ENCODE peak calls at places on chromosomes 3 and 15, in ten cellular contexts. I is fibroblast of mammary gland, T is stomach, U is heart left ventricle, J is A549, C is cardiac muscle cell, E is fibroblast of lung, K is heart right ventricle, S is WERI-Rb-1, M is GM12878. Z is an unnamed sample.

GRCh38 chr3:126963261-126964190 is 19.4 kb upstream of the PLXNA1 start:
- DNase-seq in I (no peak), T (no peak), U (peak), J (no peak), C (no peak), E (no peak), K (no peak), S (no peak), M (no peak), Z (no peak)

GRCh38 chr15:91445701-91446100 is 345.6 kb downstream of the SV2B start:
- DNase-seq in I (no peak), T (no peak), U (no peak), J (no peak), C (no peak), E (peak), K (no peak), S (no peak), M (no peak), Z (no peak)

GRCh38 chr15:68650901-68651709 is 72.3 kb downstream of the CORO2B start:
- DNase-seq in I (no peak), T (peak), U (peak), J (peak), C (peak), E (no peak), K (peak), S (peak), M (no peak), Z (no peak)

GRCh38 chr3:23294770-23295387 is 91.8 kb downstream of the UBE2E2 start:
- DNase-seq in I (no peak), T (no peak), U (no peak), J (no peak), C (no peak), E (no peak), K (no peak), S (no peak), M (no peak), Z (no peak)

GRCh38 chr3:30496496-30496966 is 109.9 kb upstream of the TGFBR2 start:
- DNase-seq in I (peak), T (no peak), U (no peak), J (no peak), C (no peak), E (peak), K (no peak), S (no peak), M (no peak), Z (peak)

GRCh38 chr3:82261013-82261412 is 499.6 kb upstream of the GBE1 start:
- DNase-seq in I (no peak), T (no peak), U (no peak), J (no peak), C (no peak), E (no peak), K (no peak), S (no peak), M (no peak), Z (no peak)

GRCh38 chr15:80095511-80095910 is 36.0 kb downstream of the ZFAND6 start:
- DNase-seq in I (no peak), T (no peak), U (no peak), J (no peak), C (no peak), E (no peak), K (no peak), S (no peak), M (no peak), Z (no peak)

GRCh38 chr3:194995922-194996321 is 275.0 kb downstream of the XXYLT1 start:
- DNase-seq in I (no peak), T (no peak), U (no peak), J (no peak), C (no peak), E (no peak), K (no peak), S (no peak), M (no peak), Z (no peak)

GRCh38 chr15:66362776-66363175 is 6.3 kb upstream of the TIPIN start:
- DNase-seq in I (no peak), T (no peak), U (no peak), J (no peak), C (no peak), E (no peak), K (no peak), S (no peak), M (no peak), Z (no peak)

GRCh38 chr3:189355481-189356201 is 183.9 kb downstream of the TPRG1 start:
- DNase-seq in I (peak), T (no peak), U (no peak), J (peak), C (no peak), E (peak), K (no peak), S (no peak), M (no peak), Z (peak)

GRCh38 chr3:115698851-115699535 is 75.7 kb downstream of the GAP43 start:
- DNase-seq in I (no peak), T (no peak), U (no peak), J (no peak), C (no peak), E (peak), K (no peak), S (no peak), M (no peak), Z (peak)

GRCh38 chr15:77440378-77440999 is 19.8 kb downstream of the HMG20A start:
- DNase-seq in I (peak), T (no peak), U (no peak), J (peak), C (no peak), E (peak), K (no peak), S (no peak), M (peak), Z (peak)

GRCh38 chr3:145900056-145900829 is 260.7 kb downstream of the PLOD2 start:
- DNase-seq in I (peak), T (no peak), U (no peak), J (no peak), C (no peak), E (no peak), K (no peak), S (no peak), M (peak), Z (no peak)

GRCh38 chr3:70989174-70989573 is 594.4 kb downstream of the FOXP1 start:
- DNase-seq in I (peak), T (no peak), U (no peak), J (no peak), C (no peak), E (peak), K (no peak), S (no peak), M (no peak), Z (peak)

GRCh38 chr15:70643783-70644125 is 119.6 kb downstream of the UACA start:
- DNase-seq in I (peak), T (no peak), U (no peak), J (peak), C (no peak), E (peak), K (no peak), S (no peak), M (no peak), Z (peak)

GRCh38 chr3:108093616-108094015 is 2.8 kb upstream of the CD47 start:
- DNase-seq in I (no peak), T (no peak), U (no peak), J (no peak), C (no peak), E (no peak), K (no peak), S (no peak), M (no peak), Z (no peak)

GRCh38 chr3:108099679-108100428 is 9.0 kb upstream of the CD47 start:
- DNase-seq in I (no peak), T (no peak), U (no peak), J (no peak), C (no peak), E (no peak), K (no peak), S (peak), M (no peak), Z (no peak)

GRCh38 chr3:108097326-108098035 is 6.7 kb upstream of the CD47 start:
- DNase-seq in I (no peak), T (no peak), U (no peak), J (no peak), C (no peak), E (no peak), K (no peak), S (no peak), M (no peak), Z (no peak)

GRCh38 chr3:108099203-108099602 is 8.4 kb upstream of the CD47 start:
- DNase-seq in I (peak), T (no peak), U (no peak), J (no peak), C (no peak), E (peak), K (no peak), S (no peak), M (no peak), Z (no peak)

DNA sequence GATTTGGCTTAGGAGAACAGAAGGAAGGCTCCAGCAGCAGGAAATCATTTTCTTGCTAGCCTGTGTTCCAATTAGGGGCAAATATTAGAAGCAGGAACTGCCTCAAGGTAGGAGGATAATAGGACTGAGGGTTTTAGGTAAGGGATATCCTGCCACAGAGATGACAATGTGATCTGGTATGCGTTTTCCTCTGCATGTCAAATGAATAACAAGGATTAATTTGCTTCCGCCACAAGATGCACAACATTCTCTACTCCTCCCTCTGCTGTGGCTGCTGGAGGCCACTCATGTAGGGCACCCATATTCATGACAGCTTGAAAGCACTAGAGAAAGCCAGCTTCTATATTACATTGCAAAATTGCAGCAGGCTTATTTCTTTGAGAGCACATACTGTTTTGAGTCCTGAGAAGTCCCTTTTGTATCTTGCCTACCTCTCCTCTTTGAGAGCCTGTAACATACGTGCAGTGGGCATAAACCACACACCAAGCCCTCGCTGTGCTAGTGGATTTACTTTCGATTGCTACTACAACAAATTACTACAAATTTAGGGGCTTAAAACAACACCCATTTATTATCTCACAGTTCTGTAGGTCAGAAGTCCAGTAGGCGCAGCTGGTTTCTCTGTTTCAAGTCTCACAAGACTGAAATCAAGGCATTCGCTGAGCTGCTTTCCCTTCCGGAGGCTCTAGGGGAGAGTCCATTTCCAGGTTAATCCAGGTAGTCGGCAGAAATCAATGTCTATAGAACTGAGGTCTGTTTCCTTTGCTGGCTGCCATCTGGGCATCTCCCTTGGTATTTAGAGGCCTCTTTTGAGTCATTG is 5.9 kb upstream of the CD47 start:
- DNase-seq in I (no peak), T (no peak), U (no peak), J (no peak), C (no peak), E (no peak), K (no peak), S (peak), M (no peak), Z (no peak)
- H3K4me3 ChIP-seq in I (no peak), T (no peak), U (no peak), J (no peak), C (no peak), E (no peak), K (no peak), S (peak), M (no peak), Z (no peak)

DNA sequence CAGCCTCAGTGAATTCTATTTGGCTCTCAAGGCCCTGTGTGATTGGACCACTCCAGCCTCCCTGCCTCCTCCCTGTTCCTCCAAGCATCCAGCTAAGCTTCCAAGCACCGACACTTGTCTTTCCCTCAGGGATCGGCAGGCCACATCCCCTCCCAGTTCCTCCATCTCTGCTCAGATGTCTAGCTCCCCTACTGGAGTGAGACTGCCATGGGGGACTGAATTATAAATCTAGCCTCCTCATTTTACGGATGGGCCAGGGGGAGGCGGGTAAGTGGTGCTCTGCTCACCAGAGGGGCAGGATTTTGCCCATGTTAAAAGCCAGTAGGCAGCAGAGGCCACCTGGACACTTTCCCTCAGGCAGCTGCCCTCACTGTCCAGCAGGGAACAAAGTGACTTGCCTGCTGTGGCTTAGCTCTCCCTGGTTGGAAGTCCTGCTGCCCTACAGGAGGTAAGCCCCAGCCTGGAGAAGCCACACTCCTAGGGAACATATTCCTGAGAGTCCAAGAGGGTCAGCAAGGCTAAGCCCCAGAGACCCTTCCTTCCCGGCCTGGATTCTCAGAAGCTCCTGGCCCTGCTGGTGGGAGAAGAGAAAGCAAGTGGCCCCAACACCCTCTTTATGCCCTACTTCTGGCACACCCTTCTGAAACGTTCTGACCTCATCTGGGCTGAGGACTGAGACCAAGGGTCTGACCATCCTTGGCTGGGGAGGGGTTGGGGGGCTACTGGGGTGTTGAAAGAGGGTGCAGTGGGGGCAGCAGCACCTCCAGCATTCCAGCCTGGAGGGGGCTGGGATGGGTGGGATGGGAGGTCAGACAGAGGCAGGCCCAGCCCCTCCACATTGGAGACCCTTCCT is 9.1 kb upstream of the HHATL start:
- DNase-seq in I (peak), T (no peak), U (no peak), J (peak), C (no peak), E (no peak), K (no peak), S (peak), M (no peak), Z (no peak)
- TF ChIP-seq CTCF in I (peak), T (no peak), U (no peak), J (no peak), C (no peak), E (peak), K (no peak), S (peak), M (no peak), Z (no peak)

DNA sequence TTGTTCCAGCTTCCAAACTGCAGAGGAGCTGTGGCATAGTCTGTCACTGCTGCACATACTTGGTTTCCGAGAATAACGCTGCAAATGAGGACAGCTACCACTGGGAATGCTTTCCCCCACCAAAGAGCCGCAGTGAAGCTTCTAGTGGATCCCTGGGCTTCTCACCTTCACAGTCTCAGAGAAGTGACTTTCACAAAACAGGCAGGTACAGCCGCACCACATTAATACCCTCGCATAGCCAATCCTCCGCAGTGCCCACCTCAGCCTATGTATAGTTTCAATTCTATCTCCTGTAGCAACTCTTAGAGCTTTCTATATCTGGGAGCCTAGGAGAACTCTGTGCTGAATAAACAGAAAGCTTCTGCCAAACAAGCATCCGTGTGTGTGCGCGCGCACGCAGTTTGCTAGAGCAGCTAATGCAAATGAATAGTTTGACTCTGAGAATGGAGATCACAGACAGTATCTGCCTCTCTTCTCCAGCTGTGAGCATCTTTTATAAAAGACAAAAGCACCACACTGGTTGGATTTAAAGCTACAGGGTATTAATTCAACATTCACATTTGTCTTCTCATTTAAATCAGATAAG is 81.9 kb upstream of the PLXND1 start:
- DNase-seq in I (peak), T (peak), U (peak), J (peak), C (peak), E (peak), K (peak), S (peak), M (no peak), Z (peak)
- H3K4me3 ChIP-seq in I (no peak), T (peak), U (peak), J (no peak), C (peak), E (peak), K (peak), S (peak), M (no peak), Z (peak)

GRCh38 chr15:50686468-50687301 is at the start of gene TRPM7:
- DNase-seq in I (peak), T (peak), U (peak), J (peak), C (peak), E (peak), K (peak), S (peak), M (peak), Z (peak)

GRCh38 chr15:50685976-50686467 is 575 bp downstream of the TRPM7 start:
- DNase-seq in I (peak), T (peak), U (peak), J (peak), C (peak), E (peak), K (peak), S (peak), M (peak), Z (peak)

GRCh38 chr15:50687302-50687902 is 805 bp upstream of the TRPM7 start:
- DNase-seq in I (no peak), T (no peak), U (no peak), J (no peak), C (no peak), E (no peak), K (no peak), S (no peak), M (peak), Z (no peak)

GRCh38 chr15:50681467-50681866 is 5.1 kb downstream of the TRPM7 start:
- DNase-seq in I (no peak), T (no peak), U (no peak), J (no peak), C (no peak), E (no peak), K (no peak), S (no peak), M (no peak), Z (no peak)

GRCh38 chr15:50685191-50685975 is 1.2 kb downstream of the TRPM7 start:
- DNase-seq in I (no peak), T (no peak), U (no peak), J (no peak), C (no peak), E (peak), K (no peak), S (no peak), M (no peak), Z (peak)
- TF ChIP-seq CTCF in I (peak), T (no peak), U (no peak), J (no peak), C (no peak), E (peak), K (no peak), S (no peak), M (no peak), Z (peak)

GRCh38 chr15:41482478-41482877 is 11.2 kb upstream of the ITPKA start:
- DNase-seq in I (no peak), T (no peak), U (no peak), J (no peak), C (no peak), E (no peak), K (no peak), S (no peak), M (no peak), Z (no peak)

GRCh38 chr15:41485226-41485625 is 8.4 kb upstream of the ITPKA start:
- DNase-seq in I (no peak), T (no peak), U (peak), J (no peak), C (no peak), E (no peak), K (no peak), S (no peak), M (no peak), Z (no peak)

GRCh38 chr15:41483115-41483514 is 10.6 kb upstream of the ITPKA start:
- DNase-seq in I (no peak), T (no peak), U (no peak), J (no peak), C (no peak), E (no peak), K (no peak), S (no peak), M (peak), Z (no peak)

GRCh38 chr15:41482070-41482469 is 11.6 kb upstream of the ITPKA start:
- DNase-seq in I (no peak), T (peak), U (no peak), J (no peak), C (no peak), E (no peak), K (no peak), S (no peak), M (no peak), Z (no peak)

DNA sequence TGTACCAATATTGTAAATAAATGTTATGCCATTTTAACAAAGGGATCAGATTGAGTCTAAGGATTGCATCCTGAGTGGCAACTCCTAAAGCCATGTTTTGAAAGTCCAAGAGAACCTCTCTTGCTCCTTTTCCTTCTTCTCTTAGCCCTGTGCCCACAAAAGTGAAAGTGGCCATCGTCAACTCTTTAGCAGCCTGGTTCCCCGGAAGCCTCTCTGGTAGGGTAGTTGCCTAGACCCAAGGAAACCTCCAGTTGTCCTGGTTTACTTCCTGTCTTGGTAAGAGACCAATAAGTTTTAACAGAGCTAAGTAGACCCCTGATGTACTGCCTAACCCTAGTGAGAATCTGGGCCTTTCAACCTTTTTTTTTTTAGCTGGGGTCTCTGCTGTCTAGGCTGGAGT is 10.2 kb upstream of the ITPKA start:
- DNase-seq in I (no peak), T (no peak), U (no peak), J (no peak), C (no peak), E (no peak), K (no peak), S (no peak), M (no peak), Z (no peak)
- H3K4me3 ChIP-seq in I (no peak), T (peak), U (no peak), J (no peak), C (no peak), E (no peak), K (no peak), S (no peak), M (no peak), Z (no peak)

DNA sequence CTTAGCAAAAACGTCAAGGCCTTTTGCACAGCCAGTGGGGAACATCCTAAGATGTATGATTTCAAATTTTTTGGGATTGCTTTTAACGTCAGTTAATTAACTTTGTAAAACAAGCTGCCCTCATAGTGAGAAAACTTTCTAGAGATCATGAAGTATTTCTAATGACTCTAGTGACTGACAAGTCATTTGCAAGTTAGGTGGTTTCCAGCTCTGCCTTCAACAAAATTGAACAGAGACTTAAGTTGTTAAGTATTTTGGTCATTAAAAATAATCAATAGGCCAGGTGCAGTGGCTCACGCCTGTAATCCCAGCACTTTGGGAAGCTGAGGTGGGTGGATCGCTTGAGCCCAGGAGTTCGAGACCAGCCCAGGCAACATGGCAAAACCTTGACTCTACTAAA is 71.2 kb downstream of the CHDH start:
- DNase-seq in I (no peak), T (no peak), U (no peak), J (no peak), C (no peak), E (no peak), K (no peak), S (no peak), M (no peak), Z (no peak)
- TF ChIP-seq CTCF in I (no peak), T (no peak), U (no peak), J (no peak), C (no peak), E (no peak), K (no peak), S (no peak), M (no peak), Z (no peak)

GRCh38 chr15:74179983-74180688 is 6.6 kb downstream of the ISLR start:
- DNase-seq in I (peak), T (no peak), U (peak), J (peak), C (no peak), E (peak), K (peak), S (no peak), M (no peak), Z (peak)
- H3K4me3 ChIP-seq in I (no peak), T (no peak), U (no peak), J (peak), C (no peak), E (no peak), K (no peak), S (no peak), M (no peak), Z (no peak)